ENCODE peak calls at places on chromosomes 12 and 14, in eight cellular contexts. E, K, Q, N, H, V, Y and D are unnamed samples.

GRCh38 chr14:22885975-22886374 is 3.0 kb downstream of the REM2 start:
- DNase-seq in Q (no peak), E (no peak), Y (no peak), N (no peak), H (peak; percentile 29), K (no peak), V (no peak), D (no peak)

GRCh38 chr14:104563742-104564615 is 15.6 kb upstream of the C14orf180 start:
- DNase-seq in E (peak; percentile 42), Y (no peak), V (peak; percentile 98), N (peak; percentile 75), K (peak; percentile 50), Q (peak; percentile 77), H (peak; percentile 78), D (peak; percentile 70)

GRCh38 chr12:18462437-18462836 is 201.1 kb downstream of the PIK3C2G start:
- DNase-seq in H (peak; percentile 12), V (no peak), Y (no peak), K (no peak), Q (no peak), E (no peak), N (no peak), D (no peak)

GRCh38 chr14:66539034-66539433 is 31.1 kb downstream of the GPHN start:
- DNase-seq in Q (no peak), Y (peak; percentile 6), N (no peak), V (peak; percentile 10), K (peak; percentile 91), E (no peak), H (no peak), D (no peak)

GRCh38 chr12:19186722-19187661 is 57.5 kb downstream of the PLEKHA5 start:
- DNase-seq in Y (peak; percentile 56), V (peak; percentile 38), H (no peak), N (no peak), K (peak; percentile 23), Q (peak; percentile 59), E (peak; percentile 65), D (no peak)

GRCh38 chr12:43937947-43938346 is 102.1 kb downstream of the TMEM117 start:
- DNase-seq in V (peak; percentile 25), N (no peak), Y (no peak), Q (peak; percentile 16), E (no peak), K (no peak), H (no peak), D (no peak)

GRCh38 chr14:91244501-91244901 is at the start of gene GPR68:
- DNase-seq in N (peak; percentile 57), H (no peak), Y (no peak), E (no peak), V (peak; percentile 79), Q (no peak), K (peak; percentile 70), D (peak; percentile 46)

GRCh38 chr14:73153272-73153671 is 17.0 kb downstream of the PSEN1 start:
- DNase-seq in V (no peak), H (no peak), K (no peak), N (no peak), Y (no peak), Q (no peak), E (no peak), D (no peak)

GRCh38 chr12:94762259-94762942 is 112.0 kb upstream of the TMCC3 start:
- DNase-seq in V (no peak), K (peak; percentile 66), Q (peak; percentile 18), Y (peak; percentile 80), H (no peak), N (no peak), E (no peak), D (no peak)

GRCh38 chr12:67853204-67853603 is 136.0 kb upstream of the IFNG-AS1 start:
- DNase-seq in V (no peak), Q (no peak), K (no peak), H (no peak), E (no peak), N (no peak), Y (no peak), D (no peak)

GRCh38 chr12:15962760-15963159 is 51.6 kb downstream of the DERA start:
- DNase-seq in K (no peak), V (no peak), E (no peak), H (no peak), Q (no peak), Y (no peak), N (no peak), D (no peak)

GRCh38 chr12:6768385-6769002 is 2.3 kb downstream of the PTMS start:
- DNase-seq in V (no peak), N (no peak), Q (no peak), Y (no peak), E (no peak), H (no peak), K (no peak), D (peak; percentile 38)

GRCh38 chr12:63480186-63480585 is 188.1 kb downstream of the DPY19L2 start:
- DNase-seq in H (no peak), Q (no peak), Y (no peak), N (no peak), K (no peak), V (no peak), E (no peak), D (no peak)

DNA sequence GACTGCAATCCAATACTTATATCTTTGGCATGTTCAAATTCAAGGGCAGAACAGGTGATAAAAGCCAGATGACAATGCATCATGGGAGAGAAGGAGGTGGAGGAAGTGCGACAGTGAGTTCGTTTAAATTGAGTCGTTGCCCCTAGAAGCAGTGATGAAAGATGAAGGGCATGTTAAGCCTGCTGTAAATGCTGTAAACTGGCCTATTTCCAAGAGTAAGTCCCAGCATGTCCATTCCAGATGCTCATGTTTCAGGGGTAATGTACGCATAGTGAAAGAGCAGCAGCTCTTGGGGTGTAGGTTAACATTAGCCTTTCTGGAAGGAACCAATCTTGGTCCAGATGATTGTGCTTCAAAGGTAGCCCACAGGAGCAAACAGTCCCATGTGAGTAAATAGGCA is 97.1 kb downstream of the C2CD5 start:
- DNase-seq in Y (no peak), K (no peak), Q (no peak), E (no peak), H (no peak), V (peak; percentile 1), N (no peak), D (no peak)
- H3K4me1 ChIP-seq in Y (no peaks in the 10 kb centered on the region), K (peaks cover 7% of the 10 kb centered on the region), Q (no peaks in the 10 kb centered on the region), E (no peaks in the 10 kb centered on the region), H (no peaks in the 10 kb centered on the region), V (no peaks in the 10 kb centered on the region), N (no peaks in the 10 kb centered on the region), D (no peaks in the 10 kb centered on the region)

GRCh38 chr12:96166765-96167164 is 27.4 kb upstream of the ELK3 start:
- DNase-seq in Q (no peak), V (no peak), Y (no peak), E (no peak), K (no peak), H (no peak), N (no peak), D (no peak)
- H3K4me1 ChIP-seq in Q (no peaks in the 10 kb centered on the region), V (no peaks in the 10 kb centered on the region), Y (peaks cover 3% of the 10 kb centered on the region), E (no peaks in the 10 kb centered on the region), K (no peaks in the 10 kb centered on the region), H (no peaks in the 10 kb centered on the region), N (peaks cover 4% of the 10 kb centered on the region), D (no peaks in the 10 kb centered on the region)

GRCh38 chr12:47834199-47835016 is 14.7 kb upstream of the HDAC7 start:
- DNase-seq in N (no peak), H (no peak), Q (no peak), E (no peak), V (no peak), K (no peak), Y (no peak), D (no peak)
- H3K4me1 ChIP-seq in N (peaks cover 12% of the 10 kb centered on the region), H (no peaks in the 10 kb centered on the region), Q (peaks cover 6% of the 10 kb centered on the region), E (no peaks in the 10 kb centered on the region), V (peaks cover under 1% of the 10 kb centered on the region), K (peaks cover 63% of the 10 kb centered on the region), Y (peaks cover 21% of the 10 kb centered on the region), D (peaks cover 2% of the 10 kb centered on the region)

DNA sequence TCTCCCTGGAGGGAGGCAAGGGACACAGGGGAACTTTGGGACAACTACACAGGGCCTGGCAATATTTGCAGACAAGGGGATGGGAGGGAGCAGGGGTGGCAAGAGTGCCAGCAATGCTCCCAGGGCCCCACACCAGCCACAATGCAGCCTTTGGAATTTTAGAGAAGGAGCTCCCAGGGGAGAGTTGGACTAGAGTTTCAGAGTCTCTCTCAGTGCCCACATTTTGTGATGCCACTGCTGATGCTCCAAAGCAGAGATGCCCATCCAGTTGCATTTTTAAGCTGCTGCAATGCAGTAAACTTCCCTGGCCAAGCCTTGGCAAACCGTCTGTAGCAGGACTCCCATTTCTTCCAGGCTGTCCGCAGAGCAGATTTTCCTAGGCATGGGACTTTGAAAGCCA is 98.9 kb downstream of the ZFP36L1 start:
- DNase-seq in V (no peak), Q (no peak), H (no peak), K (no peak), E (no peak), Y (no peak), N (no peak), D (no peak)
- H3K4me1 ChIP-seq in V (peaks cover 16% of the 10 kb centered on the region), Q (peaks cover 42% of the 10 kb centered on the region), H (no peaks in the 10 kb centered on the region), K (peaks cover 3% of the 10 kb centered on the region), E (no peaks in the 10 kb centered on the region), Y (no peaks in the 10 kb centered on the region), N (peaks cover 7% of the 10 kb centered on the region), D (no peaks in the 10 kb centered on the region)

GRCh38 chr14:68941820-68942219 is 37.3 kb downstream of the ACTN1 start:
- DNase-seq in E (no peak), H (peak; percentile 59), Q (peak; percentile 95), K (no peak), Y (no peak), N (peak; percentile 34), V (no peak), D (no peak)
- H3K4me1 ChIP-seq in E (peaks cover 5% of the 10 kb centered on the region), H (peaks cover 46% of the 10 kb centered on the region), Q (peaks cover 95% of the 10 kb centered on the region), K (peaks cover 17% of the 10 kb centered on the region), Y (no peaks in the 10 kb centered on the region), N (peaks cover 86% of the 10 kb centered on the region), V (peaks cover 82% of the 10 kb centered on the region), D (peaks cover 42% of the 10 kb centered on the region)

DNA sequence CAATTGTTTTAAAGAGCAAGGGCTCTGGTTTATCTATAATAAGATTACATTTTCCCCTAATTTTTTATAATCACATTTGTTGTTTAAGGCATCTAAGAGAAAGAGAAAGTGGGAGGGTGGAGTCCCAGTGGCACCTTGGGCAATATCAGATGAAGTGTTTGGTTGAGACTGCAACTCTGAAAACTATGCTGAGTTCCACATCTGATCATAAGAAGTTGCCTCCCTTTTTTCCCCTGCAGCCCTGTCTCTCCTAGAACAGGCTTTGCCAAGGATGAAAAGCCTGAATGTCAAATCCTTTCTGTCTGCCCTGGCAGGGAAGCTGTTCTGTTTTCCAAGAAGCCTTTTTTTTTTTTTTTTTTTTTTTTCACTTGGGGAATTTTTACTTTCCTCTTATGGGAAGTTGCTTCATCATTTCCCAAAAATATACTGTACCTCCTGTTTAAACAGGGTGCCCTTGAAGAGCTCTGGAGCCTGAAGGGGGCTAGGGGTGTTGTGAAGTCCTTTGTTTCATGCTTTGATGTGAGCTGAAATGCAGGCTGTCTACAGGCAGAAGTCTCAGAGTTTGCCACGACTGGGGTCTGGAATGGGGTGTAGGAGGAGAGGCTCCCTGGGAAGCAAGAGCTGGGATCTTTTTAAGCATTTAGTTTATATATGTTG is 71.3 kb downstream of the SUSD6 start:
- DNase-seq in V (no peak), N (no peak), Q (no peak), K (peak; percentile 87), Y (peak; percentile 26), H (no peak), E (peak; percentile 42), D (no peak)
- H3K4me1 ChIP-seq in V (no peaks in the 10 kb centered on the region), N (peaks cover 44% of the 10 kb centered on the region), Q (no peaks in the 10 kb centered on the region), K (peaks cover 55% of the 10 kb centered on the region), Y (peaks cover 10% of the 10 kb centered on the region), H (no peaks in the 10 kb centered on the region), E (peaks cover 4% of the 10 kb centered on the region), D (peaks cover 4% of the 10 kb centered on the region)